ENCODE peak calls at places on chromosomes 3 and 15, in five cellular contexts. R is tibial artery, K is IMR-90, Q is psoas muscle, Y is neural progenitor cell. D is an unnamed sample.

GRCh38 chr3:27679691-27680090 is 42.4 kb downstream of the EOMES start:
- DNase-seq in R (no peak), K (no peak), Q (no peak), Y (no peak), D (no peak)

GRCh38 chr3:16828815-16829214 is 55.9 kb upstream of the PLCL2 start:
- DNase-seq in R (no peak), K (peak; percentile 26), Q (no peak), Y (peak; percentile 60), D (no peak)

GRCh38 chr15:66124626-66125025 is 128.9 kb downstream of the MEGF11 start:
- DNase-seq in R (no peak), K (no peak), Q (no peak), Y (no peak), D (no peak)

GRCh38 chr3:185760550-185760949 is 64.3 kb downstream of the IGF2BP2 start:
- DNase-seq in R (no peak), K (no peak), Q (no peak), Y (no peak), D (no peak)

GRCh38 chr3:48560648-48561018 is 2.9 kb downstream of the UCN2 start:
- DNase-seq in R (peak; percentile 34), K (no peak), Q (no peak), Y (no peak), D (peak; percentile 55)

GRCh38 chr3:173399001-173399400 is 1.5 kb downstream of the NLGN1 start:
- DNase-seq in R (no peak), K (no peak), Q (no peak), Y (peak; percentile 18), D (no peak)

GRCh38 chr3:186807231-186807630 is 949 bp upstream of the RFC4 start:
- DNase-seq in R (no peak), K (no peak), Q (no peak), Y (no peak), D (no peak)

GRCh38 chr3:12400795-12401194 is 83.5 kb upstream of the TSEN2 start:
- DNase-seq in R (no peak), K (peak; percentile 86), Q (no peak), Y (no peak), D (no peak)

GRCh38 chr3:46866720-46867549 is 3.7 kb upstream of the MYL3 start:
- DNase-seq in R (peak; percentile 82), K (peak; percentile 21), Q (peak; percentile 93), Y (peak; percentile 84), D (peak; percentile 94)

GRCh38 chr3:20930034-20930433 is 744.0 kb upstream of the SGO1 start:
- DNase-seq in R (no peak), K (no peak), Q (no peak), Y (peak; percentile 42), D (no peak)

GRCh38 chr15:22258402-22259150 is 178.2 kb downstream of the OR4M2 start:
- DNase-seq in R (no peak), K (no peak), Q (no peak), Y (no peak), D (no peak)

GRCh38 chr15:101243420-101243819 is 8.4 kb downstream of the CHSY1 start:
- DNase-seq in R (no peak), K (no peak), Q (no peak), Y (no peak), D (no peak)

GRCh38 chr15:101242999-101243336 is 8.9 kb downstream of the CHSY1 start:
- DNase-seq in R (no peak), K (no peak), Q (no peak), Y (peak; percentile 82), D (no peak)

GRCh38 chr15:101242160-101242998 is 9.5 kb downstream of the CHSY1 start:
- DNase-seq in R (no peak), K (peak; percentile 59), Q (no peak), Y (no peak), D (no peak)

GRCh38 chr15:101244889-101245668 is 6.8 kb downstream of the CHSY1 start:
- DNase-seq in R (no peak), K (no peak), Q (no peak), Y (no peak), D (no peak)

GRCh38 chr15:101244039-101244781 is 7.6 kb downstream of the CHSY1 start:
- DNase-seq in R (no peak), K (peak; percentile 60), Q (no peak), Y (no peak), D (no peak)
- H3K27ac ChIP-seq in R (no peak overlapping the region), K (peak overlapping the region; percentile 5), Q (no peak overlapping the region), Y (no peak overlapping the region), D (no peak overlapping the region)

GRCh38 chr15:64633332-64633731 is 142.1 kb downstream of the RBPMS2 start:
- DNase-seq in R (no peak), K (no peak), Q (no peak), Y (no peak), D (no peak)
- H3K27ac ChIP-seq in R (no peak overlapping the region), K (no peak overlapping the region), Q (no peak overlapping the region), Y (peak overlapping the region; percentile 91), D (no peak overlapping the region)

DNA sequence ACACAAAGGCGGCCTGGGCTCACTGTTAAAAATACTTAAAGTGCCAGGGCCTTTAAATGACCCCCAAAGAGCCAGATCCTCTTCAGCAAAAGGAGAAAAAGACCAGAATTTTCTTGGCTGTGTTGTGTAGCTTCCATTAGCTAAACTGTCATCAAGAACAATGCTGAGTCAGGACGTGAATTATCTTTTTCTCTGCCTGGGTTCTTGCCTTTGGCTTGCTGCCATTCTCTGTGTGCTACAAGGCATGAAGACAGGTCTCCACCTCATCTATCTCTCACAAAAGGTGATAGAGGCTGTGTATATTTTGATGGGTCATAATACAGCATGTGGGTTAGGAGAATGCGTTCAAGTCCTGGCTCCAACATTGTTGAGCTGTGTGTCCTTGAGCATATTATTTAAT is 52.4 kb upstream of the SELENOK start:
- DNase-seq in R (no peak), K (no peak), Q (no peak), Y (no peak), D (no peak)
- H3K27ac ChIP-seq in R (no peak overlapping the region), K (no peak overlapping the region), Q (no peak overlapping the region), Y (no peak overlapping the region), D (no peak overlapping the region)

GRCh38 chr15:100558771-100559254 is 30.1 kb upstream of the CERS3 start:
- DNase-seq in R (no peak), K (no peak), Q (peak; percentile 54), Y (no peak), D (no peak)

GRCh38 chr15:100560323-100560722 is 31.6 kb upstream of the CERS3 start:
- DNase-seq in R (no peak), K (no peak), Q (no peak), Y (no peak), D (no peak)

GRCh38 chr15:100553468-100553867 is 24.7 kb upstream of the CERS3 start:
- DNase-seq in R (no peak), K (no peak), Q (no peak), Y (no peak), D (no peak)

DNA sequence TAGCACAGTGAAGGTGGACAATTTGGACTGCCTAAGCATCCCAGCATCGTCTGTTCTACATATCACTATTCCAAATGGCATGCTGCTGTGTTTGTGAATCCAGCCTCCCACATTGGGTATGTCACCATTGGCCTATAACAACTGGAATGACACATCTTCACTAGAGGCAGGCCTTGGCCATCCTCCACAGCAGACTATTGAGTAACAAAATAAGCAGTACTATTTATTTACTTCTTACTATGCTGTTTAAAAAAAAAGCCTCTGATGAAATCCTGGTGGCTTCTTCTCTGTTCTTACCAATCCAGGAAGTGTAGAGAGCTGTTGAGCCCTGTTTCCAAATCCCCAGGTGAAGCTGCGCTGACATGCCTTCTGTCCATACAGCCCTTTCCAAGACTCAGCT is 30.6 kb upstream of the CERS3 start:
- DNase-seq in R (peak; percentile 73), K (peak; percentile 81), Q (peak; percentile 71), Y (no peak), D (no peak)
- H3K27ac ChIP-seq in R (no peak overlapping the region), K (no peak overlapping the region), Q (peak overlapping the region; percentile 70), Y (no peak overlapping the region), D (no peak overlapping the region)

DNA sequence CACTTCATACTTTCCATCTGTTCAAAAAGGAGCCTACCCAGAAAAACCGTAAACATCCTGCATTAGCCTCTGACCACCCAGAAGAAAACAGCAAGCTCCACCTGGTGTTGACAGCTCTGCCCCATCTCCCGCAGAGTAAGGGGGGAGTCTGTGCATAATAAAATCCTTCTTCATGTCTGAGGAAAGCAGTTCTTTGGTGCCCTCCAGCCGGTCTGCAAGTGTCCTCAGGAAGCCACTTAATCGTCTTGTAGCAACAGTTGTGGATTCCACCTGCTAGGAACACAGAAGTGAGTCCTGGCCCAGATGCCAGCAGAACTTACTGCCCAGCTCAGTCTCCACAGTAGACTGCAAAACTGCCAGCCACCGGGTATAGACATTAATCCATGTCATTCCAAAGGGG is 22.5 kb downstream of the RIOX2 start:
- DNase-seq in R (no peak), K (no peak), Q (no peak), Y (no peak), D (no peak)
- H3K27ac ChIP-seq in R (no peak overlapping the region), K (no peak overlapping the region), Q (no peak overlapping the region), Y (no peak overlapping the region), D (no peak overlapping the region)

GRCh38 chr3:129699635-129700034 is 93.2 kb upstream of the PLXND1 start:
- DNase-seq in R (no peak), K (no peak), Q (no peak), Y (no peak), D (no peak)

GRCh38 chr3:129701161-129701560 is 94.7 kb upstream of the PLXND1 start:
- DNase-seq in R (no peak), K (no peak), Q (no peak), Y (peak; percentile 69), D (no peak)

GRCh38 chr3:129703913-129704312 is 97.4 kb upstream of the PLXND1 start:
- DNase-seq in R (no peak), K (peak; percentile 1), Q (no peak), Y (no peak), D (no peak)

GRCh38 chr3:129705274-129705673 is 98.8 kb upstream of the PLXND1 start:
- DNase-seq in R (no peak), K (no peak), Q (no peak), Y (no peak), D (no peak)

DNA sequence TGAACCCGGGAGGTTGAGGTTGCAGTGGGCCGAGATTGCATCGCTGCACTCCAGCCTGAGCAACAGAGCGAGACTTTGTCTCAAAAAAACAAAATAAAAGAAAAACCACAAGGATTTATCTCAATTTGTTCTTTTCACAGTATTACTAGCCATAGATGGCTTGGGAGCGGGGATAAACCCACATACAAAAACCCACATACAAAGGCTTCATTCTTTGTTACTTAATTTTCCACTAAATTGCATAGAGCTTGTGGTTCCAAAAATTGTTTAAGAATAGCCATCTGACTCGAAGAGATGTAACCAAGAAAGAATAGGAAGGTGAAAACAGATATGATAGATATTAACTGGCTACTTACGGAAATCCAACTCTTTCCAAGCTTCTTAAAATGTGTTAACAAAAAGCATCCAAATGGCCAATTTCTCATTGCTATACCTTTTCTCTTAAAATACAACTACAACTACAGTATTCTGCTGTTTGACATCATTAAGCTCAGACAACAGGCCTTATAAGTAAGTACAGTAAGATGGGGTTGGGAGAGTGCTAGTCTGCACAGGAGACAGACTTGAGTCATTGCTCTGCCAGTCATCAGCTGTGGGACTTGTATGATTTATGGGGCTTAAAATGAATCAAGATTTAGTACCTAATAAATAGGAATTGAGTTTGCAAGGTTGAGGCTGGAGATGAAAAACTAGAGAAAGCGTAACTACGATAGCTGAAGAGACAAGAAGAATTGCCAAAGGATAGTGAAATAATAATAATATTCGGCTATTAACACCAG is 96.6 kb upstream of the PLXND1 start:
- DNase-seq in R (no peak), K (peak; percentile 6), Q (no peak), Y (no peak), D (no peak)
- H3K27ac ChIP-seq in R (no peak overlapping the region), K (no peak overlapping the region), Q (peak overlapping the region; percentile 2), Y (peak overlapping the region; percentile 81), D (no peak overlapping the region)

DNA sequence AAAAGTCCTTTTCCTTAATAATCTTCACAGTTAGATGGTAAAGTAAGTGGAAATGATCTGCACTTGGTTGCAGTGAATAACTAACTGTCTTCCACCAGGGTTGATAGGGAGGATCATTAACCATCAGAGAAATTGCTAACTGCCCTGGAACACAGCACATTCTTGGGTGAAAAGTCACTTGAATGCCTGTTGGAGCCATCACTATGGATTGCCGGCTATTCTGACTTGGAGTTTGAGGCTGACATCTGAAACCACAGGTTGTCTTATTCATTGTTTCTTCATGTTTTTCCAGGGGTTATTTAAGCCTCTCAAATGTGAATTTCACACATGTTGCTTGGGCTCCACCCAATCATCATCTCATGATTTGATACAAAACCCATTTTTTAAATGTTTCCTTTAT is 901.4 kb downstream of the MCTP2 start:
- DNase-seq in R (no peak), K (peak; percentile 88), Q (no peak), Y (no peak), D (no peak)
- H3K27ac ChIP-seq in R (no peak overlapping the region), K (no peak overlapping the region), Q (no peak overlapping the region), Y (no peak overlapping the region), D (no peak overlapping the region)